ENCODE peak calls at places on chromosomes 7 and 10, in five cellular contexts. H, V, U, Q and F are unnamed samples.

GRCh38 chr10:49646256-49646870 is 32.5 kb downstream of the CHAT start:
- DNase-seq in V (peak), H (peak), U (no peak), Q (no peak), F (no peak)

GRCh38 chr7:54956021-54956420 is 62.8 kb upstream of the EGFR start:
- DNase-seq in Q (no peak), H (no peak), V (no peak), U (no peak), F (no peak)

GRCh38 chr10:129057856-129058663 is 409.0 kb upstream of the MGMT start:
- DNase-seq in Q (no peak), H (peak), V (no peak), U (no peak), F (peak)

GRCh38 chr7:129553861-129554530 is 51.7 kb downstream of the SMKR1 start:
- DNase-seq in H (peak), U (no peak), Q (peak), V (no peak), F (peak)

GRCh38 chr7:2530076-2530967 is 10.7 kb downstream of the LFNG start:
- DNase-seq in Q (peak), H (peak), U (no peak), V (peak), F (peak)

GRCh38 chr7:85125679-85126078 is 61.2 kb downstream of the SEMA3D start:
- DNase-seq in Q (peak), V (no peak), H (no peak), U (no peak), F (no peak)

GRCh38 chr10:68594405-68594804 is 34.3 kb downstream of the TET1 start:
- DNase-seq in V (no peak), H (peak), U (no peak), Q (peak), F (peak)

GRCh38 chr10:7251696-7252465 is 159.0 kb downstream of the SFMBT2 start:
- DNase-seq in V (no peak), H (no peak), Q (no peak), U (no peak), F (no peak)

GRCh38 chr7:92608380-92609322 is 18.5 kb upstream of the FAM133B start:
- DNase-seq in H (no peak), U (no peak), Q (no peak), V (peak), F (no peak)

GRCh38 chr7:159008417-159008816 is 136.2 kb downstream of the VIPR2 start:
- DNase-seq in V (peak), U (no peak), H (no peak), Q (no peak), F (no peak)

GRCh38 chr10:27743736-27744477 is 1.7 kb downstream of the MKX start:
- DNase-seq in H (no peak), V (peak), U (no peak), Q (no peak), F (no peak)

GRCh38 chr10:117000580-117000979 is 4.4 kb downstream of the SHTN1 start:
- DNase-seq in V (no peak), U (no peak), Q (peak), H (no peak), F (no peak)

GRCh38 chr7:108643136-108643535 is 73.5 kb downstream of the DNAJB9 start:
- DNase-seq in H (no peak), U (no peak), Q (no peak), V (no peak), F (no peak)

GRCh38 chr10:17910144-17910789 is 41.5 kb upstream of the SLC39A12 start:
- DNase-seq in Q (peak), H (peak), U (no peak), V (no peak), F (peak)

GRCh38 chr7:40866601-40867000 is 731.8 kb downstream of the SUGCT start:
- DNase-seq in Q (peak), V (no peak), U (no peak), H (no peak), F (no peak)

GRCh38 chr10:93495654-93496321 is 624 bp upstream of the CEP55 start:
- DNase-seq in H (peak), U (no peak), Q (peak), V (no peak), F (peak)

GRCh38 chr7:27171636-27172387 is 2.3 kb downstream of the HOXA10 start:
- DNase-seq in Q (peak), H (peak), U (no peak), V (peak), F (no peak)

GRCh38 chr10:121927361-121927840 is 430 bp downstream of the ATE1 start:
- DNase-seq in Q (peak), H (peak), V (peak), U (no peak), F (peak)

GRCh38 chr10:3401491-3401938 is 228.9 kb upstream of the PITRM1 start:
- DNase-seq in H (no peak), Q (peak), V (no peak), U (no peak), F (no peak)

GRCh38 chr7:123293710-123294109 is 93.9 kb upstream of the SLC13A1 start:
- DNase-seq in H (no peak), V (no peak), Q (no peak), U (no peak), F (no peak)

GRCh38 chr10:124739119-124739921 is 4.9 kb downstream of the FAM53B start:
- DNase-seq in H (no peak), U (no peak), Q (no peak), V (no peak), F (no peak)

GRCh38 chr7:32299133-32299702 is 191.0 kb downstream of the LSM5 start:
- DNase-seq in Q (no peak), V (no peak), U (no peak), H (no peak), F (no peak)

GRCh38 chr10:91551856-91552255 is 81.0 kb downstream of the PPP1R3C start:
- DNase-seq in H (peak), U (no peak), V (no peak), Q (peak), F (peak)

GRCh38 chr10:97849491-97850402 is at the start of gene GOLGA7B:
- DNase-seq in V (peak), U (no peak), Q (no peak), H (peak), F (peak)

GRCh38 chr7:148697950-148698396 is 730 bp upstream of the CUL1 start:
- DNase-seq in Q (no peak), U (no peak), V (no peak), H (no peak), F (no peak)

GRCh38 chr7:46969303-46970130 is 612.4 kb downstream of the TNS3 start:
- DNase-seq in V (no peak), U (no peak), H (no peak), Q (peak), F (no peak)

GRCh38 chr10:73910764-73911552 is at the start of gene PLAU:
- DNase-seq in V (peak), U (no peak), H (peak), Q (no peak), F (peak)

GRCh38 chr10:86367339-86367951 is 850 bp upstream of the GRID1 start:
- DNase-seq in V (peak), Q (no peak), U (no peak), H (peak), F (no peak)

GRCh38 chr7:47743898-47744612 is 162.1 kb upstream of the TNS3 start:
- DNase-seq in V (no peak), Q (no peak), U (no peak), H (no peak), F (no peak)

GRCh38 chr10:14673189-14673947 is 101.3 kb downstream of the FAM107B start:
- DNase-seq in H (no peak), Q (peak), V (no peak), U (no peak), F (no peak)

GRCh38 chr7:22617166-22617565 is 109.8 kb upstream of the IL6 start:
- DNase-seq in V (no peak), U (no peak), Q (peak), H (peak), F (peak)

GRCh38 chr10:115094605-115095004 is 1.4 kb downstream of the ATRNL1 start:
- DNase-seq in H (no peak), V (no peak), U (no peak), Q (no peak), F (no peak)

GRCh38 chr10:115092258-115092554 is 959 bp upstream of the ATRNL1 start:
- DNase-seq in Q (no peak), H (no peak), U (no peak), V (no peak), F (no peak)

GRCh38 chr10:115092555-115093285 is 445 bp upstream of the ATRNL1 start:
- DNase-seq in U (no peak), V (peak), H (peak), Q (peak), F (peak)

GRCh38 chr10:115093286-115093775 is at the start of gene ATRNL1:
- DNase-seq in H (no peak), V (peak), Q (no peak), U (no peak), F (peak)

GRCh38 chr10:115093776-115094361 is 704 bp downstream of the ATRNL1 start:
- DNase-seq in Q (no peak), H (no peak), U (no peak), V (peak), F (peak)
- TF ChIP-seq CTCF in Q (no peak), H (no peak), U (no peak), V (peak), F (peak)

GRCh38 chr10:114304566-114305421 is 65.7 kb downstream of the VWA2 start:
- DNase-seq in H (peak), Q (no peak), V (peak), U (no peak), F (peak)
- H3K4me3 ChIP-seq in H (no peak), Q (no peak), V (peak), U (peak), F (peak)

DNA sequence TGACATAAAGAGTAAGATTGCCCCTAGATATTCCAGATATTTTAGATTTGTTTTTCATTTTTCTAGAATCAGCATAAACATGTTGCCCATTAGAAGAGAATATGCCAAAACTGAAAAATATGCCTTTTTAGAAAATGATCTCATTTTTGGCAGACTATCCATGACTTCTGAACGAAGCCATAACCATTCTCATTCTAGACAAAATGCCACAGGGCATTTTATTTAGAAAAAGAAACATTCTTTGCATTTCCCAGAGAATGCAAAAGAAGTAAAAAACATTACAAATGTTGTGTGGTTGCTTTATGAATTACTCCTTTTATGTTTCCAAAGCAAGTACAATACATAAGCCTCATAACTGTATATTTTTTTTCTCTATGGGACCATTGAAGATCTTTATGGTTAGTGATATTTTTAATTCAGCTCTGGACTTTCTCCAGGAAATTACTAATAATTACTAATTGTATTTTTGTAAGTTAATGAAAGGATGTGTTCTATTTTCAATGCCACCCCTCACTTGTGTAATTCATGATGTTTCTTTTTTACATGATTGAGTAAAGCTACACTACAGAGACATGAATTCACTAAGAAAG is 109.6 kb upstream of the SEM1 start:
- DNase-seq in V (no peak), Q (no peak), U (no peak), H (no peak), F (no peak)
- TF ChIP-seq CTCF in V (no peak), Q (no peak), U (no peak), H (no peak), F (no peak)

GRCh38 chr10:43748560-43748959 is 99.9 kb upstream of the ZNF32 start:
- DNase-seq in V (no peak), U (no peak), Q (no peak), H (no peak), F (no peak)
- H3K4me3 ChIP-seq in V (no peak), U (no peak), Q (no peak), H (no peak), F (no peak)

DNA sequence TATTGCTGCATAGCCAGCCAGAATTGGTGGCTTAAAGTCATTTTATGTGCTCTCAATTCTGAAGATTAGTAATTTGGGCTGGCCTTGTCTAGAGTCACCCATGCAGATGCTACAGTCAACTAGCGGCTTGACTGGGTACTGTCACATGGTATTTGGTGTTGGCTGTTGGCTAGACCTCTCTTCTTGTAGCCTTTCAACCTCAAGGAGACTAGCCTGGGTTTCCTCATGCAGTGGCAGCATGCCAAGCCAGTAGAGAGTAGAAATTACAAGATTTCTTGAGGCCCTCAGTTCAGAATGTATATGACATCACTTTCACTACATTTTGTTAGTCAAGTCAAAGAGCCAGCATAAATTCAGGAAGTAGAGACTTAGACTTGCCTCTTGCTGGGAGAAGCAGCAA is 3.7 kb upstream of the ZNF800 start:
- DNase-seq in V (peak), Q (peak), U (no peak), H (peak), F (peak)
- TF ChIP-seq CTCF in V (no peak), Q (no peak), U (no peak), H (no peak), F (peak)

GRCh38 chr10:8534089-8534488 is 479.6 kb downstream of the GATA3 start:
- DNase-seq in Q (no peak), V (no peak), U (no peak), H (no peak), F (no peak)
- H3K4me3 ChIP-seq in Q (no peak), V (no peak), U (no peak), H (no peak), F (no peak)

GRCh38 chr7:52260046-52260665 is 775.3 kb upstream of the POM121L12 start:
- DNase-seq in H (peak), V (no peak), Q (no peak), U (no peak), F (no peak)
- TF ChIP-seq CTCF in H (peak), V (peak), Q (no peak), U (no peak), F (no peak)

GRCh38 chr7:106425017-106425719 is 140.4 kb upstream of the NAMPT start:
- DNase-seq in V (peak), U (peak), H (peak), Q (peak), F (peak)
- H3K4me3 ChIP-seq in V (no peak), U (no peak), H (no peak), Q (no peak), F (peak)

DNA sequence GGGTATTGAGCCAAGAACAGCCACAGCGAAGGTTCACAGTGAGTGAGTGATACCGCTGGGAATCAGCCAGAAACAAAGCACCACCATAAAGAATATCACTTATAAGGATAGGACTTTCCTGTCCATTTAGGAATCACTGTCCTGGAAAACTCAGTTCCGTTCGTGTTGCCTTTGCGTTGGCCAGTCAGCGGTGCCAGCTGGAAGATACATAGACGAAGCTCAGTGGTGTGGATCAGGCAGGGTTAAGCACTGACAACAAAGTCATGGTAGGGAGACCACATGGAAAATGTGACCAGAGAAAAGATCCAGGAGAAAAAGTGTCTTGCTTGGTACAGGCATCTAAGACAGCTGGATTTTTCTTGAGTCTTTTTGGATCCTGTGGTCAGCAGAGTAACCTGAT is 579.7 kb upstream of the DPP6 start:
- DNase-seq in U (no peak), H (no peak), Q (no peak), V (no peak), F (no peak)
- TF ChIP-seq CTCF in U (no peak), H (no peak), Q (no peak), V (no peak), F (no peak)